ENCODE peak calls at places on chromosomes 3 and 15, in six cellular contexts. O is PC-3, F is GM23338, X is hepatocyte, T is HCT116, A is GM23248. J is an unnamed sample.
A peak's percentile ranks its signal among the peaks of the same experiment; 100 is the strongest.

GRCh38 chr15:58228708-58229107 is 90.5 kb downstream of the AQP9 start:
- DNase-seq in F (peak; percentile 21), A (peak; percentile 76), T (no peak), X (peak; percentile 27), O (no peak), J (no peak)

GRCh38 chr3:10331320-10331719 is 10.4 kb upstream of the SEC13 start:
- DNase-seq in O (no peak), T (no peak), F (no peak), X (no peak), A (no peak), J (no peak)

GRCh38 chr3:30970183-30970582 is 75.7 kb upstream of the GADL1 start:
- DNase-seq in T (no peak), F (peak; percentile 14), O (peak; percentile 67), A (peak; percentile 46), X (no peak), J (no peak)

GRCh38 chr15:87365221-87365620 is 891.3 kb downstream of the NTRK3 start:
- DNase-seq in A (peak; percentile 76), F (no peak), O (peak; percentile 61), T (no peak), X (no peak), J (no peak)

GRCh38 chr3:170714562-170715535 is 129.0 kb upstream of the SLC7A14 start:
- DNase-seq in A (peak; percentile 70), X (no peak), T (no peak), O (peak; percentile 76), F (no peak), J (peak; percentile 91)

GRCh38 chr3:54891540-54891897 is 36.3 kb downstream of the LRTM1 start:
- DNase-seq in F (no peak), O (peak; percentile 99), A (peak; percentile 99), X (peak; percentile 94), T (no peak), J (peak; percentile 91)

GRCh38 chr3:171874251-171874679 is 31.1 kb downstream of the TMEM212 start:
- DNase-seq in O (peak; percentile 24), T (no peak), F (peak; percentile 47), X (peak; percentile 71), A (peak; percentile 91), J (peak; percentile 49)

GRCh38 chr3:149975919-149976318 is 5.2 kb upstream of the PFN2 start:
- DNase-seq in X (no peak), T (no peak), F (peak; percentile 78), O (no peak), A (no peak), J (no peak)

GRCh38 chr3:123552095-123552714 is 32.6 kb downstream of the HACD2 start:
- DNase-seq in A (peak; percentile 45), T (no peak), F (peak; percentile 73), X (no peak), O (peak; percentile 63), J (no peak)

GRCh38 chr15:66233487-66234415 is 19.8 kb downstream of the MEGF11 start:
- DNase-seq in A (peak; percentile 56), T (peak; percentile 38), O (no peak), F (peak; percentile 85), X (no peak), J (peak; percentile 41)

GRCh38 chr3:193869221-193870201 is 266.4 kb upstream of the HES1 start:
- DNase-seq in O (peak; percentile 97), T (peak; percentile 79), F (peak; percentile 77), A (no peak), X (peak; percentile 86), J (peak; percentile 84)

GRCh38 chr3:42495393-42495792 is 7.0 kb upstream of the VIPR1 start:
- DNase-seq in O (no peak), T (no peak), A (no peak), F (no peak), X (no peak), J (no peak)

GRCh38 chr3:65914740-65915366 is 123.9 kb downstream of the MAGI1 start:
- DNase-seq in T (no peak), X (no peak), O (peak; percentile 2), A (peak; percentile 37), F (peak; percentile 41), J (no peak)

GRCh38 chr3:4461459-4462090 is 5.5 kb downstream of the SUMF1 start:
- DNase-seq in O (no peak), T (no peak), X (no peak), A (no peak), F (no peak), J (no peak)

GRCh38 chr3:4467522-4467867 is 426 bp upstream of the SUMF1 start:
- DNase-seq in T (no peak), O (no peak), F (no peak), A (no peak), X (no peak), J (no peak)

GRCh38 chr3:4466783-4467521 is at the start of gene SUMF1:
- DNase-seq in F (peak; percentile 93), T (peak; percentile 59), X (peak; percentile 91), A (peak; percentile 91), O (peak; percentile 83), J (peak; percentile 54)

GRCh38 chr3:4462641-4463040 is 4.4 kb downstream of the SUMF1 start:
- DNase-seq in O (no peak), T (no peak), X (no peak), F (no peak), A (no peak), J (no peak)

GRCh38 chr3:4464579-4464978 is 2.5 kb downstream of the SUMF1 start:
- DNase-seq in O (no peak), X (no peak), F (no peak), T (no peak), A (no peak), J (no peak)
- H3K9me2 ChIP-seq in O (no peaks in the 10 kb centered on the region), X (no peaks in the 10 kb centered on the region), F (no peaks in the 10 kb centered on the region), T (no peaks in the 10 kb centered on the region), A (no peaks in the 10 kb centered on the region), J (no peaks in the 10 kb centered on the region)

DNA sequence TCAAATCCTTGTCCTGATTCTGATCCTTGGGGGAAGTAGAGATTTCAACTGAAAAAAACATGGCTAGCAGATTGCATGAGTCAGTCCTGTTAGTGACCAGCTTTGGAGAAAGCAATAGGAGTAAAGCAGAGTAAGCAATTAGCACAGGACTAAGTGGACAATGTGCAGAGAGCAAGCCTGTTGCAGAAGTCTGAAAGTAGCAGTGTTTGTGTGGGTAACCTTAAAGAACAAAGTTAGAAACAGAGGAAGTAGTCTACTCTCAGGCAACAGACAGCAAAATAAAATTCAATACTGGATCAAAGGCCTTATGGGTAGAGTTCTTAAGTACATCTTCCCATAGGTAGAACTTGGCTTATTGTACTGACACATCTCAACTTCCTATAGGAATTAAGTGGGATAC is 916.8 kb downstream of the CADM2 start:
- DNase-seq in F (no peak), O (no peak), X (no peak), T (no peak), A (no peak), J (no peak)
- H2AFZ ChIP-seq in F (no peak overlapping the region), O (no peak overlapping the region), X (no peak overlapping the region), T (no peak overlapping the region), A (no peak overlapping the region), J (no peak overlapping the region)

DNA sequence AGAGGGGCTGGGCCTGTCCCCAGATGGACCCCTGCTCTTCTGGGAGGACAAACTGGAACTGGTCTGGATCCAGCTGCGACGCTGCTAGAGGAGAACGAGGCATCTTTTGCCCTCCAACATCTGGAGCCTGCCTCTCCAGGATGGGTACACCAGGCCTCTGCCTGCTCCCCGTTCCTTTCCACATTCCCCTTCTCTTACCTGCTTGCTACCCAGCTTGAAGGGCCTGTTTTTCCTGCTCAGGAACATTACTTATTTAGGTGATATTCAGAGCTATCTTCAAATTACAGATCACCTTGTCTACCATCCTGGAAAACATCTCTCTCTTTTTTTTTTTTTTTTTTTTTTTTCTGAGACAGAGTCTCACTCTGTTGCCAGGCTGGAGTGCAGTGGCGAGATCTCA is 64.0 kb downstream of the CHRD start:
- DNase-seq in O (no peak), X (no peak), F (no peak), T (no peak), A (no peak), J (peak; percentile 89)
- H3K9me2 ChIP-seq in O (no peaks in the 10 kb centered on the region), X (no peaks in the 10 kb centered on the region), F (no peaks in the 10 kb centered on the region), T (no peaks in the 10 kb centered on the region), A (no peaks in the 10 kb centered on the region), J (no peaks in the 10 kb centered on the region)

DNA sequence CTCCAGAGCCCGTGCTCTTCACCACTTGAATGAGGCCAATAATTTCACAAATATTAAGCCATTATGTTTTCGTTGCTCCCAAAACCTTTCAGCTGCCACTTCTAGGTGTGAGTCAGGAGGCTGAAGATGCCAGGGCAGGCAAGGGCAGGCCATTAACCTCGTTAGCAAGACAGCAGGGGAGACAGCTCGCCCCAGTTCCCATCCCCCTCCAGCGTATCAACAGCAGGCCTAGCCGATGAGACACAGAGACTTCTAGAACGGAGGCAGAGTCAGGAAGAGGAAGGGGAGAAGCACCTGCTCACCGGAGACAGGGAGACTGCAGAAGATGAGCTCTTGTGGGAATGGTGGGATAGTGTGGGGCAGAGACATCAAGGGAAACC is 28.0 kb upstream of the PLA2G4E start:
- DNase-seq in X (no peak), A (no peak), F (peak; percentile 28), T (no peak), O (no peak), J (no peak)
- H2AFZ ChIP-seq in X (no peak overlapping the region), A (no peak overlapping the region), F (peak overlapping the region; percentile 56), T (no peak overlapping the region), O (no peak overlapping the region), J (no peak overlapping the region)

GRCh38 chr3:190122198-190122771 is 1.6 kb upstream of the P3H2 start:
- DNase-seq in F (peak; percentile 19), T (no peak), A (peak; percentile 70), X (no peak), O (no peak), J (no peak)

GRCh38 chr3:190121061-190121765 is 516 bp upstream of the P3H2 start:
- DNase-seq in A (no peak), O (no peak), F (no peak), T (no peak), X (no peak), J (no peak)

GRCh38 chr3:190127207-190127606 is 6.5 kb upstream of the P3H2 start:
- DNase-seq in T (no peak), F (no peak), A (no peak), X (no peak), O (no peak), J (no peak)

GRCh38 chr3:190125669-190126068 is 5.0 kb upstream of the P3H2 start:
- DNase-seq in O (no peak), F (no peak), X (no peak), T (no peak), A (no peak), J (no peak)

DNA sequence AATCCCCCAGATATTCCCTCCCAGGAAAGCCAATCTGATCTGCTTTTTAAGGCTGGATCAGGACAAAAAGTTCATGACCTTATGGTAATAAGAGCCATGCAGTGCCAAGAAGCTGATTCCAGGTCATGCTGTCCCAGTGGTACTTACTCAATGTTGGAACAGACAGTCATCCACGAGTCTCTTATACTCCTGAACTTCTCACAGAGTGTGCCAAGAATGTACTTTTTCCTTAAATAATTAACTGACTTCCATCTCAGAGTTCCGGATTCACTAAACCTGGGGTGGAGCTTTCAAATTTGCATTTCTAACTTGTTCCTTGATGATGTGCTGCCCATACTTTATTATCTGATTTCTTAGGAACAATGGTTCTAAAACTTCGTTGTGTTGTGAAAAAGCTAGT is 3.4 kb upstream of the P3H2 start:
- DNase-seq in O (no peak), A (no peak), F (no peak), X (no peak), T (no peak), J (no peak)
- H3K9me2 ChIP-seq in O (no peaks in the 10 kb centered on the region), A (no peaks in the 10 kb centered on the region), F (no peaks in the 10 kb centered on the region), X (no peaks in the 10 kb centered on the region), T (no peaks in the 10 kb centered on the region), J (no peaks in the 10 kb centered on the region)